ENCODE peak calls at places on chromosomes 3 and 15, in five cellular contexts. Z is M059J; P is endodermal cell; U is activated gamma-delta T cell treated with anti-CD3 and anti-CD28 coated beads, Interleukin-2, amount 50 U/mL, for 16 hours; F is RCC 7860. W is an unnamed sample.
A peak's percentile ranks its signal among the peaks of the same experiment; 100 is the strongest.

GRCh38 chr3:101807884-101808283 is 28.9 kb downstream of the NXPE3 start:
- DNase-seq in Z (no peak), P (no peak), U (no peak), F (no peak), W (no peak)

GRCh38 chr3:187403768-187404270 is 35.6 kb downstream of the RTP4 start:
- DNase-seq in Z (peak; percentile 99), P (no peak), U (no peak), F (peak; percentile 95), W (no peak)

GRCh38 chr3:176349706-176350105 is 847.6 kb downstream of the TBL1XR1 start:
- DNase-seq in Z (no peak), P (no peak), U (no peak), F (no peak), W (no peak)

GRCh38 chr3:151218136-151218535 is 15.1 kb upstream of the GPR171 start:
- DNase-seq in Z (no peak), P (no peak), U (no peak), F (peak; percentile 61), W (no peak)

GRCh38 chr3:179546814-179547241 is 15.9 kb upstream of the ACTL6A start:
- DNase-seq in Z (no peak), P (peak; percentile 72), U (no peak), F (no peak), W (no peak)

GRCh38 chr3:119352863-119353527 is 58.8 kb downstream of the ARHGAP31 start:
- DNase-seq in Z (peak; percentile 44), P (no peak), U (no peak), F (no peak), W (no peak)

GRCh38 chr3:87207500-87207899 is 19.6 kb upstream of the CHMP2B start:
- DNase-seq in Z (peak; percentile 49), P (no peak), U (no peak), F (no peak), W (no peak)

GRCh38 chr3:46926039-46926438 is 48.5 kb downstream of the PTH1R start:
- DNase-seq in Z (no peak), P (no peak), U (no peak), F (no peak), W (no peak)

GRCh38 chr15:70853855-70854668 is at the start of gene LARP6:
- DNase-seq in Z (peak; percentile 47), P (peak; percentile 87), U (no peak), F (no peak), W (peak; percentile 94)

GRCh38 chr15:60614028-60614427 is 135.1 kb upstream of the ICE2 start:
- DNase-seq in Z (no peak), P (no peak), U (no peak), F (no peak), W (no peak)

GRCh38 chr3:153614563-153614962 is 452.5 kb downstream of the RAP2B start:
- DNase-seq in Z (no peak), P (no peak), U (no peak), F (no peak), W (no peak)

GRCh38 chr3:192246847-192247520 is 480.4 kb downstream of the FGF12 start:
- DNase-seq in Z (no peak), P (no peak), U (no peak), F (no peak), W (no peak)

GRCh38 chr3:195582947-195583346 is 793 bp downstream of the APOD start:
- DNase-seq in Z (no peak), P (peak; percentile 77), U (no peak), F (no peak), W (peak; percentile 73)

GRCh38 chr15:45399381-45400212 is 21.3 kb upstream of the GATM start:
- DNase-seq in Z (peak; percentile 62), P (peak; percentile 46), U (no peak), F (peak; percentile 61), W (peak; percentile 28)

W was measured in H7.